ENCODE peak calls at places on chromosome 11, in five cellular contexts. L, I, G, S and X are unnamed samples.

GRCh38 chr11:92580931-92581330 is 356.3 kb downstream of the FAT3 start:
- DNase-seq in L (no peak), I (no peak), G (no peak), S (no peak), X (no peak)

GRCh38 chr11:13258855-13259254 is 18.7 kb upstream of the BMAL1 start:
- DNase-seq in L (no peak), I (no peak), G (no peak), S (no peak), X (no peak)

GRCh38 chr11:589798-590197 is 13.5 kb downstream of the PHRF1 start:
- DNase-seq in L (no peak), I (no peak), G (no peak), S (no peak), X (no peak)

GRCh38 chr11:66475349-66476172 is 4.7 kb upstream of the DPP3 start:
- DNase-seq in L (no peak), I (no peak), G (no peak), S (no peak), X (no peak)

GRCh38 chr11:105071060-105071732 is 26.1 kb upstream of the CARD16 start:
- DNase-seq in L (no peak), I (no peak), G (no peak), S (no peak), X (no peak)

GRCh38 chr11:124623861-124624525 is 1.3 kb downstream of the TBRG1 start:
- DNase-seq in L (no peak), I (no peak), G (no peak), S (no peak), X (no peak)

GRCh38 chr11:30960387-30960992 is 374.3 kb upstream of the MPPED2 start:
- DNase-seq in L (no peak), I (peak), G (no peak), S (no peak), X (peak)

GRCh38 chr11:111814567-111814966 is 48.4 kb upstream of the PPP2R1B start:
- DNase-seq in L (no peak), I (no peak), G (no peak), S (no peak), X (no peak)

GRCh38 chr11:91956711-91957110 is 267.9 kb upstream of the FAT3 start:
- DNase-seq in L (no peak), I (no peak), G (no peak), S (no peak), X (no peak)

GRCh38 chr11:67160872-67161783 is 42.1 kb downstream of the KDM2A start:
- DNase-seq in L (no peak), I (no peak), G (no peak), S (no peak), X (no peak)

GRCh38 chr11:68081691-68082090 is 39.5 kb downstream of the CHKA start:
- DNase-seq in L (no peak), I (no peak), G (no peak), S (no peak), X (no peak)

GRCh38 chr11:111820059-111820375 is 51.4 kb downstream of the ALG9 start:
- DNase-seq in L (no peak), I (no peak), G (no peak), S (no peak), X (no peak)

GRCh38 chr11:113014262-113014661 is 53.0 kb downstream of the NCAM1 start:
- DNase-seq in L (no peak), I (no peak), G (no peak), S (no peak), X (no peak)

GRCh38 chr11:123413636-123414035 is 16.4 kb upstream of the GRAMD1B start:
- DNase-seq in L (no peak), I (no peak), G (no peak), S (no peak), X (no peak)

GRCh38 chr11:65116370-65117205 is 913 bp downstream of the ZNHIT2 start:
- DNase-seq in L (peak), I (peak), G (peak), S (no peak), X (no peak)

GRCh38 chr11:65120831-65121230 is 1.1 kb downstream of the FAU start:
- DNase-seq in L (no peak), I (no peak), G (no peak), S (no peak), X (no peak)

GRCh38 chr11:65119670-65119995 is 2.1 kb upstream of the ZNHIT2 start:
- DNase-seq in L (no peak), I (no peak), G (no peak), S (no peak), X (no peak)

GRCh38 chr11:65117206-65118096 is at the start of gene ZNHIT2:
- DNase-seq in L (peak), I (peak), G (peak), S (peak), X (peak)

GRCh38 chr11:65118097-65118837 is 766 bp upstream of the ZNHIT2 start:
- DNase-seq in L (no peak), I (no peak), G (no peak), S (no peak), X (no peak)
- TF ChIP-seq CTCF in L (peak), I (no peak), G (peak), S (no peak), X (peak)

DNA sequence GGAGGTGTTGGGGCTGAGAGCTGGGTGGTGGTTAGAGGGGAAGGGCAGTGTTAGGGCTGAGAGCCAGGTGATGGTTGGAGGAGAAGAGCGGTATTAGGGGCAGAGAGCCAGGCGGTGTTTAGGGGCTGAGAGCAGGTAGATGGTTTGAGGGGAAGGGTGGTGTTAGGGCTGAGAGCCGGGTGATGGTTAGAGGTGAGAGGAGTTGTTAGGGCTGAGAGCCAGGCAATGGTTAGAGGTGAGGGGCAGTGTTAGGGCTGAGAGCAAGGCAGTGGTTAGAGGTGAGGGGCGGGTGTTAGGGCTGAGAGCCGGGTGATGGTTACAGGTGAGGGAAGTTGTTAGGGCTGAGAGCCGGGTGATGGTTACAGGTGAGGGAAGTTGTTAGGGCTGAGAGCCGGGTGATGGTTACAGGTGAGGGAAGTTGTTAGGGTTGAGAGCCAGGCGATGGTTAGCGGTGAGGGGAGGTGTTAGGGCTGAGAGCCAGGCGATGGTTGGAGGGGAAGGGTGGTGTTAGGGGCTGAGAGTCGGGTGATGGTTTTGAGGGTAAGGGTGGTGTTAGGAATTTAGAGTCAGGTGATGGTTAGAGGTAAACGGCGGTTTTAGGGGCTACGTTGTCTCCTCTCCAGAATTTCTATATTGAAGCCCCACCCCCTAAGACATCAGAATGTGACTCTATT is 230.0 kb upstream of the TBCEL start:
- DNase-seq in L (no peak), I (no peak), G (no peak), S (no peak), X (no peak)
- TF ChIP-seq CTCF in L (no peak), I (no peak), G (no peak), S (no peak), X (no peak)

DNA sequence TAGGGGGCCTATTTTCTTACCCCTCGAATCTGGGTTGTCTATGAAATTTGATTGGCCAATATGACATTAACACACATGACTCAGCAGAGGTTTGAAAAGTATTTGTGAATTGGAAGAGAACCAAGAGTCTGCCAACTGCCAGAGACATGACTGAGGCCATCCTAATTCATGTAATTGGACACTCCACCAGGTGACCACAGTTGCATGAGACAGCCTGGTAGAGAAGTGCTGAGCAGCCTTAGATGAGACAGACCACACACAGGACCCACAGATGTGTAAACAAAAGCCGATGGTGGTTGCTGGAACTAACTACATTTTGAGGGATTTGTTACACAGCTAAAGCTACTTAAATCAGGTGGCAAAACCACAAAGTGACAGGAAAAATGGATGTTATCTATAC is 855 bp upstream of the MS4A5 start:
- DNase-seq in L (no peak), I (peak), G (no peak), S (no peak), X (no peak)
- TF ChIP-seq CTCF in L (no peak), I (no peak), G (no peak), S (no peak), X (no peak)

GRCh38 chr11:32333335-32333991 is 101.9 kb downstream of the WT1 start:
- DNase-seq in L (peak), I (peak), G (peak), S (peak), X (peak)
- TF ChIP-seq CTCF in L (no peak), I (no peak), G (no peak), S (peak), X (peak)

GRCh38 chr11:70270877-70271634 is 566 bp downstream of the PPFIA1 start:
- DNase-seq in L (peak), I (peak), G (peak), S (peak), X (peak)
- TF ChIP-seq CTCF in L (no peak), I (no peak), G (no peak), S (peak), X (peak)

GRCh38 chr11:120182357-120182756 is 28.5 kb upstream of the OAF start:
- DNase-seq in L (no peak), I (no peak), G (peak), S (no peak), X (no peak)

GRCh38 chr11:120181446-120181992 is 29.3 kb upstream of the OAF start:
- DNase-seq in L (no peak), I (no peak), G (peak), S (no peak), X (no peak)

GRCh38 chr11:120179071-120179672 is 31.7 kb upstream of the OAF start:
- DNase-seq in L (no peak), I (no peak), G (peak), S (no peak), X (no peak)

GRCh38 chr11:120182790-120183491 is 27.9 kb upstream of the OAF start:
- DNase-seq in L (peak), I (no peak), G (peak), S (peak), X (no peak)

DNA sequence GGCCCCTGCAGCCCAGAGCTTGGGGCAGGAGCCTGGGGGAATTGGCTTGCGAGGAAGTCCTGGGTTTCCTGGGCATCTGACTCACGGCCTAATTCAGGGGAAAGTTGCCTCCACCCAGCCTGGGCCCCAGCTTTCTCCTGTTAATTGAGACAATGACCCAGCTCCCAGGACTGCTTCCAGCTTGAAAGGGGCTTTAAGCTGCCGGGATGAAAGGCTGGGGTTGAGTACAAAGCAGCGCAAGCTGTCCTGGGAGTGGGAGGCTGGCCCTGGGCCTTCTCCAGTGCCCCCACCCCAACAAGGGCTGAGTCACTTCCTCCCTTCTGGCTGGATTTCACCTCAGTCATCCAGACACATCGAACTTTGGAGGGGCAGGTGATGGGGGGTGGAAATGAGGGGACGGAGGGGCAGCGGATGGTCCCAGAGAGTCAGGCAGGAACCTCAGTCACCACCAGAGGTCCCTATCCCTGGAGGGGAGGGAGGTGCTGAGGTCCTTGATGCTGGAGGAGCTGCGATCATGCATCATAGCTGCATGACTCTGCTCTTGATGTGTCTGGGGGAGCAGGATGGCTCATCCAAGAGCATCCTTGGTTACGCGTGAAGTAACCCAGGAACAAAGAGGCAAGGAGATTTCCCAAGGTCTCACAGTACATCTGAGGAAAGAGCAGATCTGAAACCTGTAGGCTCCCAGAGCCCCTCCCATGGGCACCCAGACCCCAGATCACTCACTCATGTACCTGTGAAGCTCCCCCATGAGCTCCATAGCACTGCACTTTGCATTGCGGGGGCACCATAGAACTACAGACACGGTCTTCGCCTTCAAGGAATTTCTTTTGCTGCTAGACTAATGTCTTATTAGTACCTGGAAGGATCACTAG is 30.0 kb upstream of the OAF start:
- DNase-seq in L (no peak), I (no peak), G (peak), S (no peak), X (no peak)
- TF ChIP-seq CTCF in L (peak), I (no peak), G (no peak), S (peak), X (no peak)

DNA sequence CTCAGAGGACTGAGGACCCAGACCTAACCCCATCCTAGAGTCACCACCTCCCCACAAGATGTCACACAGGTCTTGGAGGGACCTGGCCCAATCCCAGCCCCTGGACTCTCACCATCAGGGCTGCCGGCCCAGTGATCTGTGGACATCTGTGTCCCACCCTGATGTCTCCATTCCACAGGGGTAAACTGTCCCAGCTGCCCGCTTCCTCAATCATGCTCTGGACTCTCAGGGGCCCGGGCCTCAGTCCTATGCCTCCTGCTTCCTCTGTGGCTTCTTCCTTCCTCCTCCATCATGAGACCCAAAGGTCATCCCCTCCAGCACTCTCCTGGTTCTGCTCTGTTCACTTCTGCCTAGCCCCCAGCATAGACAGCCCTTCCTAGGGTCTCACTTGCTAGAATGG is 32.2 kb downstream of the ARAP1 start:
- DNase-seq in L (no peak), I (no peak), G (no peak), S (no peak), X (no peak)
- TF ChIP-seq CTCF in L (no peak), I (no peak), G (no peak), S (no peak), X (no peak)

GRCh38 chr11:131877246-131877645 is 506.8 kb downstream of the NTM start:
- DNase-seq in L (no peak), I (no peak), G (no peak), S (no peak), X (no peak)

GRCh38 chr11:131880279-131880678 is 509.9 kb downstream of the NTM start:
- DNase-seq in L (no peak), I (no peak), G (no peak), S (no peak), X (no peak)

GRCh38 chr11:131883332-131883731 is 512.9 kb downstream of the NTM start:
- DNase-seq in L (no peak), I (no peak), G (no peak), S (no peak), X (no peak)

GRCh38 chr11:131884461-131885073 is 514.2 kb downstream of the NTM start:
- DNase-seq in L (no peak), I (no peak), G (no peak), S (no peak), X (no peak)

DNA sequence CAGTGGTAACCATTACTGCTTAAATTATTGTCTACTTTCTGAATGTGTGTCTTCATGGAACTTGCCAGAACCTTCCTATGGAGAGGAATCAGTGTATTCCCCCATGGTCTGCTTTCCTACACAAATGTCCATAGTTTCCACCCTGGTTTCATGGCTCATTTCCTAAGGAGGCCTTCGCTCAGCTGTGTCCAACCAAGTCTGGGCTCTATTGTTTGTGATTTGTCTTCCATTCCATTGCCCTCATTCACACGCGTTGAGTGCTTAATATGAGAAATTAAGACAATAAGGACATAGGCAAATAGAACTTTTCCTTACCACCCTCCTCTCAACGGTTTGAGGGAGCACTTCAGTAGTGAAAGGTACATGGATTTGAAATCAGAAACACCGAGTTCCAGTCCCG is 510.6 kb downstream of the NTM start:
- DNase-seq in L (no peak), I (no peak), G (no peak), S (no peak), X (no peak)
- TF ChIP-seq CTCF in L (no peak), I (no peak), G (no peak), S (no peak), X (no peak)

GRCh38 chr11:33320814-33321330 is 63.7 kb downstream of the HIPK3 start:
- DNase-seq in L (no peak), I (no peak), G (no peak), S (no peak), X (no peak)

GRCh38 chr11:33321483-33321882 is 64.3 kb downstream of the HIPK3 start:
- DNase-seq in L (no peak), I (no peak), G (no peak), S (no peak), X (no peak)

GRCh38 chr11:33324211-33324985 is 67.2 kb downstream of the HIPK3 start:
- DNase-seq in L (no peak), I (no peak), G (no peak), S (no peak), X (no peak)

GRCh38 chr11:33325456-33325855 is 68.3 kb downstream of the HIPK3 start:
- DNase-seq in L (no peak), I (no peak), G (no peak), S (no peak), X (no peak)

GRCh38 chr11:33323421-33323820 is 66.2 kb downstream of the HIPK3 start:
- DNase-seq in L (no peak), I (no peak), G (no peak), S (no peak), X (no peak)
- TF ChIP-seq CTCF in L (no peak), I (no peak), G (no peak), S (no peak), X (no peak)

GRCh38 chr11:114276077-114276476 is 20.1 kb upstream of the NNMT start:
- DNase-seq in L (no peak), I (no peak), G (no peak), S (no peak), X (no peak)
- TF ChIP-seq CTCF in L (no peak), I (no peak), G (no peak), S (no peak), X (no peak)